ENCODE peak calls at places on chromosome 4, in eight cellular contexts. F is endothelial cell, P is MM.1S, C is GM10248, R is hepatocyte, G is AG09309, V is Panc1, U is brain microvascular endothelial cell. I is an unnamed sample.

GRCh38 chr4:78534286-78534955 is 17.1 kb upstream of the ANXA3 start:
- DNase-seq in G (no peak), V (no peak), R (no peak), C (no peak), P (no peak), U (no peak), F (no peak), I (no peak)

GRCh38 chr4:113012776-113013175 is 36.7 kb upstream of the ANK2 start:
- DNase-seq in P (no peak), F (no peak), U (peak), G (no peak), V (no peak), C (no peak), R (peak), I (no peak)

GRCh38 chr4:104491826-104492771 is 2.6 kb downstream of the CXXC4 start:
- DNase-seq in F (no peak), U (no peak), P (peak), R (peak), C (peak), V (no peak), G (no peak), I (peak)

GRCh38 chr4:162891788-162892707 is 274.6 kb downstream of the NAF1 start:
- DNase-seq in R (no peak), F (no peak), C (peak), V (no peak), P (peak), U (no peak), G (no peak), I (peak)

GRCh38 chr4:184441461-184442392 is 32.6 kb downstream of the IRF2 start:
- DNase-seq in R (no peak), V (no peak), F (peak), U (no peak), G (no peak), C (no peak), P (no peak), I (no peak)

GRCh38 chr4:173169428-173170209 is 1.0 kb downstream of the GALNT7 start:
- DNase-seq in C (peak), V (no peak), G (no peak), U (no peak), R (peak), F (peak), P (peak), I (peak)

GRCh38 chr4:100929753-100930152 is 411.9 kb upstream of the EMCN start:
- DNase-seq in F (no peak), G (no peak), V (no peak), R (no peak), C (no peak), P (no peak), U (no peak), I (no peak)

GRCh38 chr4:89492476-89493110 is 185.0 kb upstream of the GPRIN3 start:
- DNase-seq in C (no peak), G (peak), F (no peak), V (no peak), P (no peak), R (no peak), U (peak), I (no peak)

GRCh38 chr4:156685308-156685707 is 286.3 kb downstream of the PDGFC start:
- DNase-seq in P (no peak), V (no peak), F (no peak), U (no peak), C (no peak), G (no peak), R (no peak), I (no peak)

GRCh38 chr4:69730002-69730401 is 30.4 kb downstream of the SULT1B1 start:
- DNase-seq in R (no peak), P (no peak), U (no peak), G (no peak), F (no peak), C (no peak), V (no peak), I (no peak)

GRCh38 chr4:184959786-184960185 is 58.5 kb upstream of the HELT start:
- DNase-seq in R (no peak), V (no peak), C (no peak), G (no peak), F (no peak), P (no peak), U (no peak), I (no peak)

GRCh38 chr4:28686618-28687017 is 1826.0 kb downstream of the STIM2 start:
- DNase-seq in P (peak), F (peak), G (no peak), C (peak), V (peak), R (peak), U (peak), I (peak)

GRCh38 chr4:7420661-7421040 is 14.1 kb downstream of the PSAPL1 start:
- DNase-seq in R (no peak), C (no peak), G (no peak), V (no peak), P (no peak), U (no peak), F (no peak), I (no peak)

GRCh38 chr4:173332021-173332487 is 2.1 kb downstream of the HMGB2 start:
- DNase-seq in R (no peak), P (peak), F (no peak), V (no peak), G (no peak), U (no peak), C (peak), I (peak)

GRCh38 chr4:153518001-153518400 is 51.8 kb downstream of the TMEM131L start:
- DNase-seq in R (no peak), V (no peak), G (no peak), P (no peak), F (no peak), C (no peak), U (no peak), I (no peak)

GRCh38 chr4:42483426-42484379 is 86.4 kb downstream of the SHISA3 start:
- DNase-seq in U (no peak), P (no peak), V (no peak), G (no peak), R (no peak), C (no peak), F (no peak), I (no peak)

DNA sequence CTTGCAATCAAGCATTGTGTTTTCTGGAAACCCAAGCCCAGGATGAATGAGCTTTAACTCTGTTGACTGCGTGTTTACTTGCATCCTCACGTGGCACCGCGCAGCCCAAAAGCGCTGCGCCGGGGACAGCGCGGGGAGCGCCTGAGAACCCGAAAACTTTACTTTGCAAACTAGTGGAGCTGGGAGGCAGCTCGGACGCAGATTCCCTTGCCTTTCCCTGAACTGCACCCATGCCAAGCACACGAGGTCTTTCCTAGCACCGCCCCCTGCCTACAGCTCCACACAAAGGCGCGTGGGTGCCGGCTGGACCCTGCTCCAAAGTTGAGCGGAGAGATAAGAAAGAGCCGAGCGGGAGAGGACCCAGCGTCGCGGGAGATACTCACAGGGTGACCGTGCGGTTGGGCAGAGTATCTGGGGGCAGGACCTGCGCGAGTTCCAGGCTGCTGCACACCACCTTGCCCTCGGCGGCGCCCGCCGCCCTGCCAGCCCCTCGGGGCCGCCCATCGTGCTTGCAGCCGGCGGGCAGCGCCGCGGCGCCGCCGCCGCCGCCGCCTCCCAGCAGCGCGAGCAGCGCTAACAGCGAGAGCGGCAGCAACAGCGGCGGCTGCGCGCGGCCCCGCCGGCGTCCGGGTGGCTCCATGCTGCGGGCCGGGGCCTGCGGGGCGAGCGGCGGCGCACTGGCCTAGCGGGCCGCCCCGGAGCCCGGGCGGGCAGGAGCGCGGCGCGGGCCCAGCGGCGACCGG is 550 bp downstream of the ADGRA3 start:
- DNase-seq in V (no peak), F (peak), C (peak), R (peak), U (peak), G (no peak), P (peak), I (peak)
- TF ChIP-seq CTCF in V (no peak), F (no peak), C (no peak), R (peak), U (peak), G (peak), P (no peak), I (no peak)

GRCh38 chr4:122300776-122301175 is 78.0 kb upstream of the ADAD1 start:
- DNase-seq in V (no peak), P (no peak), C (no peak), U (no peak), G (no peak), R (no peak), F (no peak), I (no peak)
- TF ChIP-seq CTCF in V (no peak), P (no peak), C (no peak), U (peak), G (peak), R (peak), F (no peak), I (no peak)

DNA sequence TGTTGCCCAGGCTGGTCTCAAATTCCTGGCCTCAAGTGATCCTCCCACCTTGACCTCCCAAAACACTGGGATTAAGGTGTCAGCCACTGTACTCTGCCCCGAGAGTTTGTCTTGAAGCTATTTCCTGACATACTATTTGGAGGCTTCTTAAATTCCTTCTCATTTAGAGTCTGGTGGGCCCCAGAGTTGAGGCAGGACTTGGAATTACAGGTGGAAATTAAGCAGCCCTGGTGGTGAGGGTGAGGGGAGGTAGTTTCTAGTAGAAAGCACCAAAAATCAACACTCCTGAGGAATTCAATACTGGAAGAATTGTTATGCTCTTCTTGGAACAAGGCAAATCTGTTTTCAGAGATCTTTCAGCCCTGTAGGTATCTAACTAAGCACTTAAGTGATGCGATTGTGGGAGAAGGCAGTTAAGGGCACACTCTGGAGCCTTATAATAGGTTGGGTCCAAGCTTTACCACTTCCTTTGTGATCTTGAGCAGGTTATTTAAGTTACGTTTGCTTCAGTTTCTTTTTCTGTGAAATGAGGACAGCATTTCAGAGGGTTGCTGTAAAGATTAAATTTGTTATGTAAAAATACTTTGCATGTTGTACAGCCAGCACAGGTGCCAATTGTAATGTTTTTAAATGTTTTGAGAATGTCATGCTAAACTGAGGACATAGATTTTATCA is 200.7 kb downstream of the SOWAHB start:
- DNase-seq in G (no peak), V (no peak), C (no peak), R (no peak), F (no peak), P (peak), U (no peak), I (no peak)
- TF ChIP-seq CTCF in G (no peak), V (no peak), C (no peak), R (no peak), F (no peak), P (no peak), U (no peak), I (no peak)

GRCh38 chr4:40606239-40606767 is 23.4 kb downstream of the RBM47 start:
- DNase-seq in V (no peak), C (no peak), U (no peak), P (no peak), G (no peak), R (no peak), F (no peak), I (no peak)
- TF ChIP-seq CTCF in V (no peak), C (no peak), U (peak), P (no peak), G (no peak), R (no peak), F (no peak), I (no peak)

DNA sequence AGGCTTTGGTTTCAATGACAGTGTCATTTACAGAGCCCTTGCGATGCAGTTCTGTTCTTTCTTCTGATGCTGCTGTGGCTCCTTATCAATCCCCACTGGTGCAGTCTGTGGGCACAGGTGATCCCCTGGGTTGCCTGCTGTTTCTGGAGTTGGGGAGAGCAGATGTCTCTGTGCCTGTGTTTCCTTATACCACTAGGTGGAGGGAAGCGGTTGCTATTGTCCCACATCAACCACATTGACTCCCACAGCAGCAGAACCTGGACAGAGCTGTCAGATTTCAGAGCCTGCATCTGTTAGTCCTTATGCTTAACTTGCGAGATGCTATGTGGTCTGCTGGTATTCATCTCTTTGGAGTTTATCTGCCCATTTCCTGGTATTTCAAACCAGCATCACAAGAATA is 57.7 kb downstream of the NEIL3 start:
- DNase-seq in U (peak), P (no peak), C (no peak), V (no peak), R (no peak), G (peak), F (peak), I (no peak)
- TF ChIP-seq CTCF in U (peak), P (no peak), C (no peak), V (peak), R (no peak), G (peak), F (no peak), I (no peak)

GRCh38 chr4:38757945-38758344 is 24.8 kb downstream of the TLR10 start:
- DNase-seq in F (no peak), R (peak), V (no peak), P (peak), U (no peak), C (no peak), G (no peak), I (no peak)
- TF ChIP-seq CTCF in F (no peak), R (peak), V (peak), P (peak), U (peak), C (peak), G (no peak), I (peak)

GRCh38 chr4:44632089-44632488 is 19.3 kb downstream of the YIPF7 start:
- DNase-seq in V (no peak), R (no peak), U (no peak), C (no peak), F (no peak), G (no peak), P (no peak), I (no peak)
- TF ChIP-seq CTCF in V (no peak), R (peak), U (no peak), C (no peak), F (peak), G (no peak), P (peak), I (no peak)

GRCh38 chr4:154542264-154542879 is 7.8 kb downstream of the PLRG1 start:
- DNase-seq in U (no peak), V (no peak), R (no peak), G (no peak), F (no peak), C (no peak), P (no peak), I (no peak)

GRCh38 chr4:154549894-154550790 is at the start of gene PLRG1:
- DNase-seq in C (peak), P (peak), R (peak), F (peak), G (peak), V (peak), U (peak), I (peak)

DNA sequence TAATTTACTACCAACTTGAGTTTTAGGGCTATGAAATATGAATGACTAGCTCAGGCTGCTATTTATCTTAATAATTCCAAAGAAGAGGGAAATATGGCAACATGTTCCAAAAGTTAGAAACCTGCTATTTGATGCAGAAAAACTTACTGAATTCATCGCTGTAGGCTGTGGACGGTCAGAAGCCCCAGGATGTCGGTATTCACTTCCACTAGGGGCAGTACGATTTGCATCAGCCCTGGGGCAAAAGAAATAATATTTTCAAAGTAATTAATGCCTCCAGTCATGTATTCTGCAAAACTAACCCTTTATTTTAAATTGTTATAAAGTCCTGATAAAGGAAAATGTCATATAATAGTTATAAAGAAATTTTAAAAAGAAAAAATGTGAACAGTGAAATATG is 4.5 kb downstream of the PLRG1 start:
- DNase-seq in C (no peak), G (no peak), P (no peak), V (no peak), F (no peak), R (no peak), U (no peak), I (no peak)
- TF ChIP-seq CTCF in C (no peak), G (peak), P (no peak), V (peak), F (no peak), R (no peak), U (peak), I (no peak)